ENCODE peak calls at places on chromosomes 2 and 18, in nine cellular contexts. J is B cell, Q is adrenal gland, K is lower lobe of right lung, R is stomach, P is GM23338, F is cardiac fibroblast, C is heart right ventricle, M is transverse colon. N is an unnamed sample.

GRCh38 chr18:46571756-46572155 is 85.3 kb downstream of the LOXHD1 start:
- DNase-seq in J (no peak), Q (no peak), K (no peak), R (no peak), P (no peak), F (no peak), C (no peak), M (no peak), N (no peak)

GRCh38 chr2:133777607-133778006 is 209.3 kb upstream of the NCKAP5 start:
- DNase-seq in J (no peak), Q (peak; percentile 30), K (no peak), R (no peak), P (peak; percentile 1), F (no peak), C (no peak), M (no peak), N (no peak)

GRCh38 chr18:59139291-59139614 is 431 bp upstream of the SEC11C start:
- DNase-seq in J (peak; percentile 94), Q (peak; percentile 93), K (peak; percentile 93), R (peak; percentile 91), P (peak; percentile 94), F (peak; percentile 88), C (peak; percentile 85), M (peak; percentile 93), N (peak; percentile 93)

GRCh38 chr18:48815581-48816324 is 135.0 kb downstream of the SMAD7 start:
- DNase-seq in J (no peak), Q (no peak), K (peak; percentile 5), R (no peak), P (no peak), F (no peak), C (no peak), M (peak; percentile 5), N (peak; percentile 5)

GRCh38 chr2:158740591-158740990 is 54.5 kb upstream of the DAPL1 start:
- DNase-seq in J (no peak), Q (peak; percentile 34), K (no peak), R (no peak), P (no peak), F (peak; percentile 82), C (no peak), M (no peak), N (no peak)

GRCh38 chr2:39488450-39488849 is 51.4 kb upstream of the MAP4K3 start:
- DNase-seq in J (no peak), Q (peak; percentile 88), K (peak; percentile 57), R (no peak), P (no peak), F (peak; percentile 94), C (no peak), M (no peak), N (no peak)

GRCh38 chr2:230814616-230815015 is 50.1 kb upstream of the ITM2C start:
- DNase-seq in J (no peak), Q (no peak), K (no peak), R (no peak), P (peak; percentile 35), F (peak; percentile 54), C (no peak), M (no peak), N (no peak)

GRCh38 chr2:8457092-8457481 is 224.8 kb upstream of the ID2 start:
- DNase-seq in J (no peak), Q (no peak), K (peak; percentile 58), R (peak; percentile 39), P (peak; percentile 24), F (no peak), C (no peak), M (peak; percentile 83), N (peak; percentile 26)

GRCh38 chr18:44759925-44760342 is 79.2 kb downstream of the SETBP1 start:
- DNase-seq in J (peak; percentile 41), Q (no peak), K (no peak), R (no peak), P (no peak), F (no peak), C (no peak), M (no peak), N (no peak)

DNA sequence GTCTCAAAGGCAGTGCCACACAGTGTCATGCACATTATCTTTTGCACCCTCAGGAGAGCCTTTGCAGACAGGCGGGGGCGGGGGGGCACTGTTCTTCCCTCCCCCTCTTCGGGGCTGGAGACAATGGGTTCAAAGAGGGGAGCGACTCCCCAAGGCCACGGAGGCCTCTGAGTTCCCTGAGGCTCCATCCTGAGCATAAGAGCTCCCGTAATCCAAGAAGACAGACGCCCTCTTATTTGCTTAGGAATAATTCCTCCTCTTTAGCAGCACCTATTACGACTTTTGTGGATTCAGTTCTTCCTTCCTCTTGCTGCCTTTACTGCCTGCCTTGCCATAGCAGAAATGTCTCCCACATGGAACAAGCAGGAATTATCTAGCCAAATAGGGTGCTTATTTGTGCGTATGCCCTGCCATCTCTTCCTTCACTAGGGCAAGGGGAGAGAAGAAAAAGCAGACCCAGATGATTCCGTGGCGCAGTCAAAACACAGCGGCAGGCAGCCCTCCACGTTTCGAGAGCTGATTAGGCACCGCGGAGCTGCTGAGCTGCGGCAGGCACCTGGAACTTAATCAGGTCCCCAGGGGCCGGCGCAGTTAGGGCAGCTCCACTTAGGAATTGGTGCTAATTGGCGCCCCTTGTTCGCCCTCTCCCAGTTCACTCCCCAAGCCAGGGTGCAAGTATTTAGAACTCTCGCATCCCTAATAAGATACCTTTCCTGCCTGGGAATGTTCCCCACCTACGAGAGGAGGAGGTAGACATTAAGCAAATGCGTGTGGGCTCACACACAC is 233.4 kb upstream of the MYT1L start:
- DNase-seq in J (no peak), Q (no peak), K (no peak), R (no peak), P (peak; percentile 46), F (no peak), C (no peak), M (no peak), N (no peak)
- TF ChIP-seq CTCF in J (no peak), Q (no peak), K (no peak), R (no peak), P (no peak), F (no peak), C (no peak), M (no peak), N (no peak)

GRCh38 chr18:77736817-77737216 is 487.2 kb downstream of the GALR1 start:
- DNase-seq in J (no peak), Q (no peak), K (no peak), R (no peak), P (no peak), F (no peak), C (no peak), M (no peak), N (no peak)

GRCh38 chr18:77737412-77737811 is 487.8 kb downstream of the GALR1 start:
- DNase-seq in J (no peak), Q (no peak), K (no peak), R (no peak), P (no peak), F (no peak), C (no peak), M (no peak), N (no peak)

DNA sequence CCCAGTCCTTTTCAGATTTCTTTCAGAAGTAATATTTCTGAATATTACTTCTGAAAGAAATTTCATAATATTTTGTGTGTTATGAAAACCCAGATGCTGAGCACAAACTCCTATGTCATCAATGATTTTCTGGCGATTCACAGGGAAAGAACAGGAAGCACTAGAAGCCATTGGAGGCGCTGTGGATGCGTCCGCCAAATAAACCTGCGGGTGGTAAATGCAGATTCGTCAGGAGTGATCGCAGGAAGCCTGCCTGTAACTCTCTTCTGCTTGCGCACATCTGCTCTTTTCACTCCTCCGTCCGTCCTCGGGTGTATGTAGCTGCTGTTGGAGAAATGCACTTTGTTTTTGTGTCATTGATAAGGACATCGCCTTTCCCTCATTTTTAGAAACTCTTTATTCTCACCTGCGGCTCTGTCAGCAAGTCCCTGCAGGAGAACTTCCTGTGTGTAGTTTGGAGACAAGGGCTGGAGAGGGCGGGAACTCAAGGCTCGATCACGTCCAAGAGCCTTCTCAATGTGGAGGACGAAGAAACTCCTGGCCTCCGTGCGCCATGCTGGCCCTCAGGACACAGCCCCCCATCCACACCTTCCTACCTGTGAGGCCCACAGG is 483.8 kb downstream of the GALR1 start:
- DNase-seq in J (no peak), Q (no peak), K (no peak), R (no peak), P (peak; percentile 49), F (no peak), C (no peak), M (no peak), N (no peak)
- TF ChIP-seq CTCF in J (no peak), Q (no peak), K (no peak), R (no peak), P (peak; percentile 38), F (no peak), C (no peak), M (no peak), N (no peak)

DNA sequence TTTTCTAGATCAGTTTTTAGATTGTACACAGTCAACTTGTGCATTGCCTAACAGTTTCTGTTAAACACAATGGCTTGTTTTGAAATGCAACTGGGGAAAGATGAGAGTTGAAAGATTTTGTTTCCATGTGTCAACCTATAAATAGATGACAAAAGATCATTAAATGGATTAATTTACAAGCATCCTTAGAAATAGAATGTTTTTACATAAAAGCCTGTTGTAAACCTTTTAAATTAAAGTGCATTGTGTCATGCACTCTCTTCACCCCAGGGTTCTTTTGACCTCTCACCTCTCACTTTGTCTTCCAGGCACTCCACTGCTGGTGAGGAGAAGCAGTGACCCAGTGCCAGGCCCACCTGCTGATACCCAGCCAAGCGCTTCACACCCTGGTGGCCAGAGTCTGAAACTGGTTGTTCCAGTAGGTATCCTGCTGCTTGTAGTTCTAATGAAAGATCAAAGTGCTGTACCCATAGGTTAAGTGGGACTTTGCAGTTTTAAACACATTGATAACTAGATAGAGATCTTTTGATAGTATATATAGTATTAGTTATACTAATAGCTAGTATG is 502.1 kb downstream of the PARD3B start:
- DNase-seq in J (no peak), Q (no peak), K (no peak), R (no peak), P (peak; percentile 82), F (no peak), C (no peak), M (no peak), N (no peak)
- TF ChIP-seq CTCF in J (no peak), Q (no peak), K (no peak), R (no peak), P (peak; percentile 30), F (no peak), C (no peak), M (no peak), N (no peak)

DNA sequence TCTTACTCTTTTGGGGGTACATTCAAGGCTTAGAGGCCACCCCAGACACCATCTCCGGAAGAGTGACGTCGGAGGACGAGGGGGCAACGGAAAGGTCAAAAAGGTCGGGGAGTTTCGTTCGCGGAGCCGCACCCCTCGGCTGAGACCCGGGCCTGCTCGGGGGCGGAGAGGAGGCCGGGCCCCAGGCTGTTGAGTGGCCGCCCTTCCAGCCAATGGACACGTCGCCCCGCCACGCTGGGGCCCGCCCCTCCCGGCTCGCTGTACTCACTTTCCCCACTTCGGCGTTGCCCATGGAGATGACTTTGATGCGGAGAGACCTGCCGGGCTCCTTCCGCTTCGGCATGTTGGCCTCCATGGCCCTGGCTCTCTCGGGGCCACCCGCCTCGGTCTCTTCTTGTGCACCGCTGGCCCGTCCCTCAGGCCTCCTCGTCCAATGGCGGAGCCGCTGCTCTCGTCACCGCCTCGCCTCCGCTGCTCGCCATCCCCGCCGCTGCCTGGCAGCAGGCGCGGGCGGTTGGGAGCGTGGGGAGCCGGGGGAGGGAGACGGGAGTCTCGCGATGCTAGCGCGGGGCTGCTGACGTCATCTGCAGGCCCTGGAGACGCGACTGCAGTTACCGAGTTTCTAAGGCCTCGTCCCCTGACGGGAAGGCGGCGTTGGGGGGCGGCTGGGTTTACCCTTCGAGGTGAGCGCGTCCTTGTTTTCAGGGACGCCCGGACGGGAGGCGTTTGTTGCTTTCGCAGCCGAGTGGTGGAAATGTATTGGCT is at the start of gene DNAJC27:
- DNase-seq in J (peak; percentile 99), Q (peak; percentile 98), K (peak; percentile 98), R (peak; percentile 98), P (peak; percentile 98), F (peak; percentile 99), C (peak; percentile 99), M (peak; percentile 98), N (peak; percentile 98)
- TF ChIP-seq CTCF in J (no peak), Q (no peak), K (no peak), R (no peak), P (no peak), F (no peak), C (peak; percentile 8), M (no peak), N (peak; percentile 17)